ENCODE peak calls at places on chromosomes 1 and 21, in five cellular contexts. X is chondrocyte, P is coronary artery, G is left lung, U is Calu3. M is an unnamed sample.

GRCh38 chr21:32457360-32457840 is 44.9 kb downstream of the EVA1C start:
- DNase-seq in U (peak), X (peak), G (peak), P (peak), M (no peak)

GRCh38 chr1:6507037-6507428 is 15.6 kb upstream of the PLEKHG5 start:
- DNase-seq in G (no peak), U (no peak), P (no peak), X (no peak), M (no peak)

GRCh38 chr1:220579317-220579716 is 51.4 kb downstream of the MARK1 start:
- DNase-seq in P (no peak), X (no peak), G (no peak), U (no peak), M (no peak)

GRCh38 chr1:150808134-150808533 is at the start of gene CTSK:
- DNase-seq in P (no peak), G (no peak), X (no peak), U (no peak), M (no peak)

GRCh38 chr1:3242408-3243270 is 173.6 kb downstream of the PRDM16 start:
- DNase-seq in X (no peak), U (no peak), G (no peak), P (no peak), M (no peak)

GRCh38 chr1:119808491-119808890 is 2.8 kb downstream of the REG4 start:
- DNase-seq in U (no peak), X (no peak), P (no peak), G (no peak), M (no peak)

GRCh38 chr1:20847619-20848080 is 60.5 kb upstream of the HP1BP3 start:
- DNase-seq in X (no peak), P (no peak), U (no peak), G (no peak), M (no peak)

GRCh38 chr1:225944951-225945350 is 3.9 kb upstream of the LEFTY2 start:
- DNase-seq in X (no peak), U (no peak), P (no peak), G (no peak), M (peak)

GRCh38 chr1:88608139-88608943 is 75.7 kb upstream of the PKN2 start:
- DNase-seq in U (peak), G (no peak), P (no peak), X (no peak), M (peak)

GRCh38 chr1:159873546-159873945 is 11.1 kb upstream of the VSIG8 start:
- DNase-seq in X (no peak), P (no peak), G (no peak), U (no peak), M (no peak)

GRCh38 chr1:38745476-38746410 is 113.8 kb downstream of the RRAGC start:
- DNase-seq in U (no peak), X (no peak), P (no peak), G (no peak), M (no peak)

GRCh38 chr1:108107658-108108057 is 92.5 kb downstream of the SLC25A24 start:
- DNase-seq in G (no peak), U (no peak), X (no peak), P (no peak), M (no peak)

GRCh38 chr1:43007377-43008105 is 48.9 kb upstream of the SLC2A1 start:
- DNase-seq in P (no peak), G (no peak), X (no peak), U (peak), M (no peak)

GRCh38 chr1:173520799-173521198 is 43.7 kb downstream of the PRDX6 start:
- DNase-seq in U (no peak), P (no peak), X (no peak), G (no peak), M (no peak)

GRCh38 chr1:55504306-55504706 is 289.1 kb upstream of the USP24 start:
- DNase-seq in X (no peak), G (no peak), U (no peak), P (no peak), M (no peak)

GRCh38 chr1:89633745-89634625 is 1.1 kb downstream of the LRRC8C start:
- DNase-seq in U (peak), G (peak), P (no peak), X (no peak), M (no peak)

GRCh38 chr1:228455715-228456114 is 31.5 kb upstream of the RNF187 start:
- DNase-seq in P (no peak), X (no peak), U (no peak), G (no peak), M (no peak)

DNA sequence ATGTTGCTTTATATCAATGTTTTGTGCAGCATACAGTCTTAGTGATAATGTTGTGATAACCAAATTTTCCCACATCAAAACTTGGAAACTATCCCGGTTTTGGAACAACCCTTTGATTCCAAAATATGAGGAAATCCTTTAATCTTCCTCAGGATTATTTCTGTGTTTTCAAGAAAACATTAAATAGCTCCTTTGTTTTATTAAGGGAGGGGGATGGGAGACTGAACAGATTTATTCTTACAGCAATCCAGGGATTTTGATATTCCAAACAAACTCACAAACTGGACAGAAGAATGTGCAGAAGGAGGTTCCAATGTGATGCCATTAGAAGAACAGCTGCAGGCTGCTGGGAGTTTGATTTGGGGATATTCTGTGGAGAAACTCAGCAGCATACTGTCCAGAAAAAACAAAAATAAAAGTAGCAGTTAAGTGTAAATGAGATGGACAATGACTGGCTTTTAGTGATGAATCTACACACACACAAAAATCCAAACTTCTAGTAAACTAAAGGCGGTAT is 248.1 kb downstream of the S1PR1 start:
- DNase-seq in X (no peak), P (no peak), G (no peak), U (no peak), M (no peak)
- TF ChIP-seq CTCF in X (no peak), P (no peak), G (no peak), U (no peak), M (no peak)

GRCh38 chr1:153550398-153550758 is 1.3 kb upstream of the S100A3 start:
- DNase-seq in G (no peak), P (no peak), U (no peak), X (no peak), M (no peak)
- TF ChIP-seq CTCF in G (no peak), P (no peak), U (no peak), X (no peak), M (no peak)

GRCh38 chr1:58204284-58204683 is 342.2 kb downstream of the OMA1 start:
- DNase-seq in U (no peak), P (no peak), X (no peak), G (no peak), M (no peak)
- TF ChIP-seq CTCF in U (no peak), P (no peak), X (no peak), G (no peak), M (no peak)

GRCh38 chr1:162627662-162628296 is 4.5 kb upstream of the DDR2 start:
- DNase-seq in G (no peak), U (peak), X (no peak), P (no peak), M (no peak)
- TF ChIP-seq CTCF in G (peak), U (peak), X (peak), P (no peak), M (peak)

GRCh38 chr1:7884757-7885156 is 31.9 kb upstream of the UTS2 start:
- DNase-seq in P (no peak), X (no peak), U (no peak), G (no peak), M (no peak)

GRCh38 chr1:7878027-7878426 is 25.2 kb upstream of the UTS2 start:
- DNase-seq in P (no peak), X (no peak), U (no peak), G (no peak), M (no peak)

GRCh38 chr1:7873801-7874795 is 21.2 kb upstream of the UTS2 start:
- DNase-seq in G (no peak), X (no peak), U (no peak), P (no peak), M (no peak)

DNA sequence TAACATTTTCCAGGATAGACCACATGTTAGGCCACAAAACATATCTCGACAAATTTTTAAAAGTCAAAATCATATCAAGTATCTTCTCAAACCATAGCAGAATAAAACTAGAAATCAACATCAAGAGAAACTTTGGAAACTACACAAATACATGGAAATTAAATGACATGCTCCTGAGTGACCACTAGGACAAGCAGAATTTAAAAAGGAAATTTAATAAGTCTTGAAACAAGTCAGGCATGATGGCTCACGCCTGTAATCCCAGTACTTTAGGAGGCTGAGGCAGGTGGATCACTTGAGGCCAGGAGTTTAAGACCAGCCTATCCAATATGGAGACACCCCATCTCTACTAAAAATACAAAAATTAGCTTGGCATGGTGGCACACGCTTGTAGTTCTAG is 26.4 kb upstream of the UTS2 start:
- DNase-seq in X (no peak), G (no peak), U (no peak), P (no peak), M (no peak)
- TF ChIP-seq CTCF in X (peak), G (no peak), U (no peak), P (no peak), M (no peak)

GRCh38 chr1:7749126-7749525 is 22.0 kb upstream of the VAMP3 start:
- DNase-seq in P (no peak), G (no peak), X (no peak), U (no peak), M (no peak)

GRCh38 chr1:7754234-7754633 is 16.9 kb upstream of the VAMP3 start:
- DNase-seq in P (no peak), X (no peak), U (no peak), G (no peak), M (no peak)

GRCh38 chr1:7755448-7755847 is 15.6 kb upstream of the VAMP3 start:
- DNase-seq in P (no peak), U (no peak), G (no peak), X (no peak), M (no peak)

GRCh38 chr1:7751174-7751573 is 19.9 kb upstream of the VAMP3 start:
- DNase-seq in X (no peak), U (no peak), G (no peak), P (no peak), M (no peak)

GRCh38 chr1:7752512-7753417 is 18.3 kb upstream of the VAMP3 start:
- DNase-seq in G (peak), P (no peak), U (peak), X (no peak), M (peak)
- TF ChIP-seq CTCF in G (peak), P (peak), U (no peak), X (peak), M (peak)

GRCh38 chr1:204383163-204383904 is 23.6 kb upstream of the PLEKHA6 start:
- DNase-seq in U (no peak), P (no peak), X (no peak), G (no peak), M (no peak)
- TF ChIP-seq CTCF in U (no peak), P (no peak), X (no peak), G (no peak), M (no peak)

GRCh38 chr1:155940531-155940992 is 876 bp upstream of the RXFP4 start:
- DNase-seq in U (peak), P (no peak), X (no peak), G (no peak), M (no peak)
- TF ChIP-seq CTCF in U (no peak), P (no peak), X (no peak), G (no peak), M (no peak)